ENCODE peak calls at places on chromosomes 3 and 15, in five cellular contexts. U, T, S, K and B are unnamed samples.
A peak's percentile ranks its signal among the peaks of the same experiment; 100 is the strongest.

GRCh38 chr15:89105147-89105546 is 16.9 kb downstream of the ABHD2 start:
- DNase-seq in U (no peak), T (no peak), S (peak; percentile 87), K (no peak), B (peak; percentile 99)

GRCh38 chr3:49566312-49566711 is 12.0 kb downstream of the BSN start:
- DNase-seq in U (no peak), T (no peak), S (no peak), K (no peak), B (no peak)

GRCh38 chr3:26193558-26193957 is 403.7 kb downstream of the OXSM start:
- DNase-seq in U (no peak), T (no peak), S (no peak), K (no peak), B (no peak)

GRCh38 chr3:124107074-124107473 is 115.2 kb upstream of the ROPN1 start:
- DNase-seq in U (no peak), T (no peak), S (no peak), K (no peak), B (no peak)

GRCh38 chr15:44812029-44812517 is 75.7 kb downstream of the TRIM69 start:
- DNase-seq in U (no peak), T (no peak), S (no peak), K (no peak), B (no peak)

GRCh38 chr15:81107889-81108288 is 26.2 kb upstream of the CFAP161 start:
- DNase-seq in U (no peak), T (no peak), S (no peak), K (no peak), B (no peak)

GRCh38 chr15:101123222-101123910 is 128.5 kb downstream of the CHSY1 start:
- DNase-seq in U (no peak), T (no peak), S (peak; percentile 64), K (peak; percentile 88), B (peak; percentile 67)

GRCh38 chr3:143429628-143430514 is 310.3 kb downstream of the CHST2 start:
- DNase-seq in U (no peak), T (no peak), S (peak; percentile 48), K (no peak), B (peak; percentile 27)

GRCh38 chr15:90603893-90604292 is 74.2 kb downstream of the CRTC3 start:
- DNase-seq in U (no peak), T (no peak), S (no peak), K (no peak), B (no peak)

GRCh38 chr15:40471105-40471777 is 457 bp downstream of the CHST14 start:
- DNase-seq in U (peak; percentile 30), T (peak; percentile 71), S (peak; percentile 29), K (no peak), B (peak; percentile 4)

GRCh38 chr3:149153402-149153801 is 24.0 kb downstream of the HPS3 start:
- DNase-seq in U (no peak), T (no peak), S (no peak), K (no peak), B (no peak)

GRCh38 chr3:87437765-87438164 is 161.4 kb upstream of the POU1F1 start:
- DNase-seq in U (no peak), T (no peak), S (no peak), K (no peak), B (no peak)

GRCh38 chr3:24496529-24497482 is 2.2 kb upstream of the THRB start:
- DNase-seq in U (peak; percentile 35), T (peak; percentile 73), S (peak; percentile 79), K (peak; percentile 78), B (peak; percentile 4)

GRCh38 chr3:21752749-21753347 is 1.8 kb upstream of the ZNF385D start:
- DNase-seq in U (no peak), T (no peak), S (no peak), K (no peak), B (peak; percentile 49)

GRCh38 chr3:153722157-153722556 is 399.0 kb upstream of the ARHGEF26 start:
- DNase-seq in U (no peak), T (no peak), S (no peak), K (no peak), B (no peak)

GRCh38 chr3:150848864-150849263 is 56.4 kb downstream of the MINDY4B start:
- DNase-seq in U (no peak), T (no peak), S (no peak), K (no peak), B (no peak)

DNA sequence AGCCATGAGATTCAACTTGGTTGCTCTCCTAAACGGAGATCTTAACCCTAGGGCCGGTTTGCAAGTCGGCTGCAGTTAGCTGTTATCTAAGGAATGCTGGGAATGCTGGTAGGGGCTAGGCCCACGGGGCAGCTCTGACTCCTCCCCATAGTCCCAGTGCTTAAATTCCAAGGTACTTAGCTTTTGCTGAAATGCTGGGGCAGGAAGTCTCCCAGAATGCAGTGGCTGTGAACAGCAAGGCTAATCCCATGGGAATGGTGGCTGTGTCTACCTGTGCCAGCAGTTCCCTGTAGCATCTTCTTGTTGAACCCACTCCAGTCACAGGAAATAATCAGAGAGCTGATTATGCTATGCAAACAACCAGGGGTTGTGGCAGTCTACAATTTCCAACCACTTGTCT is 102.5 kb upstream of the TJP1 start:
- DNase-seq in U (peak; percentile 62), T (no peak), S (peak; percentile 61), K (peak; percentile 94), B (peak; percentile 83)
- H2BK5ac ChIP-seq in U (no peak overlapping the region), T (peak overlapping the region; percentile 81), S (no peak overlapping the region), K (no peak overlapping the region), B (peak overlapping the region; percentile 86)

GRCh38 chr3:32782417-32782816 is 35.4 kb upstream of the TRIM71 start:
- DNase-seq in U (no peak), T (no peak), S (no peak), K (no peak), B (no peak)

GRCh38 chr3:32780735-32781210 is 37.0 kb upstream of the TRIM71 start:
- DNase-seq in U (peak; percentile 94), T (peak; percentile 96), S (peak; percentile 56), K (no peak), B (peak; percentile 16)

GRCh38 chr3:32778389-32778788 is 39.4 kb upstream of the TRIM71 start:
- DNase-seq in U (no peak), T (no peak), S (no peak), K (no peak), B (no peak)

GRCh38 chr3:32781211-32781968 is 36.4 kb upstream of the TRIM71 start:
- DNase-seq in U (peak; percentile 88), T (peak; percentile 94), S (peak; percentile 81), K (peak; percentile 95), B (peak; percentile 68)

DNA sequence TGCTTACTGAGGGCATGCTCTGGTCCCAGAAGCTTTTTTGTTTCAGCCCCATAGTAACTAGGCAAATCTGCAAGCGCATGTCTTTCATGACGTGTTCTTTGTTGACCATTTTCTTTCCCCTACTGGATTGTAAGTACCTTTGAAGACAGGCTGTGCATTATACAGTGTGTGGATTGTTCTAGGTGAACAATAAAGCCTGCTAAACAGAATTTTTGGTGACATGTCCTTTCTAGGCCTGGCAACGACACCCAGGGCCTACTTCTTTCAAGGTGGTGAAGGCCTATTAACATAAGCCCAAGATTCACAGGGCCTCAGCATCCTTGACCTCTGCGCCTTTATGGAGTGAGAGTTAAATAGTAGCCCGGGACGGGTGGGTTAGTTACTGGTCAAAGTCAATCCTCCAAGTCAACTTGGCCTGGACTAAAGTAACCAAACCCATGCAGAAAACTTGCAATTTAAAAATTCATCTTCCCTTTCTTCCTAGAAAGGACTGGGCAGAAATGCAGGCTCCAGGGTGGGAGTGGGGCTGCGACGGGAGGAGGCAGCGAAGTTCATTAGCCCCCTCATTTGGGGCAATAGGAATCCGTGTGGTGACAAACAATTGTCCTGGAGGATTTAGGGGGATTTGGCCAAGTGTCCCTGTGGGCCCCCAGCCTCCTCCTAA is 37.6 kb upstream of the TRIM71 start:
- DNase-seq in U (no peak), T (no peak), S (no peak), K (no peak), B (no peak)
- H4K91ac ChIP-seq in U (no peak overlapping the region), T (peak overlapping the region; percentile 88), S (no peak overlapping the region), K (peak overlapping the region; percentile 83), B (no peak overlapping the region)

GRCh38 chr3:17142516-17142915 is 257.8 kb downstream of the PLCL2 start:
- DNase-seq in U (no peak), T (no peak), S (no peak), K (no peak), B (no peak)

GRCh38 chr3:17143893-17144664 is 259.3 kb downstream of the PLCL2 start:
- DNase-seq in U (no peak), T (no peak), S (no peak), K (no peak), B (no peak)

GRCh38 chr3:17138246-17139039 is 253.7 kb downstream of the PLCL2 start:
- DNase-seq in U (no peak), T (no peak), S (no peak), K (no peak), B (no peak)

GRCh38 chr3:17141699-17142098 is 256.9 kb downstream of the PLCL2 start:
- DNase-seq in U (no peak), T (no peak), S (no peak), K (no peak), B (no peak)

DNA sequence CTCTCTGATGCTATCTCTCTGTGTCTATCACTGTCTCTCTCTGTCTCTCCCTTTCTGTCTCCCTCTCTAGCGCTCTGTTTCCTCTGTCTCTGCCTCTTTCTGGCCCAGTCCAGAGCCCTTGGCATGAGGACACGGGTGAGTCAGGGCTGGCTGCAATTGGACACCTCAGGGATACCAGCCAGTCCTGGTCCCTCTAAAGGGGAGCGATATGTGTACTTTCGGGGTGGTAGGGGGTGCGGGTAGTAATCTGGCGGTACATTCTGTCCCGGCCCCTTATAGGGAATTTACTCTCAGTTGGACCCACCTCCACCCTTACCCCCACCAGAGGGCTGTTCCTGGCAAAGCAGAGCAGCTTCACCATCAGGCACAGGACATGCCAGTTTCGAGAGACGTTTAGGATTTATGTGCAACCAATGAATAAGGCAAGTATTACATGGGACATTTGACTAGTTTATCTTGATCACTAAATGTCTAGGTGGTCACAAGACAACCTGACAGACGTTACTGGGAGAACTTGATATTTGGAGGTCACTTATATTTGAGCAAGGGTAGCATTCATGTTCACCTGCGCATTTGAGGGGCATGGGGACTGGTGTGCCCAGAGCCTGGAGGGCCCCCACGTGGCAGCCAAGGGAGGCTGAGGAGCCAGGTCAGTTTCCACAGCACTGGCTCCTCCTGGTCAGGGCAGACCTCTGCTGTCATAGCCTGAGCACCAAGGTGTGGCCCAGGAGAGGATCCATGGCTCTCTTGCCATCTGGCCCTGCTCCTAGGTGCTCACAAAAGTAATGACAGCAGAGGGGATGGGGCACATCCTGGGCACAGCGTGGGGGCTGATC is 256.1 kb downstream of the PLCL2 start:
- DNase-seq in U (no peak), T (no peak), S (no peak), K (no peak), B (no peak)
- H3K4me3 ChIP-seq in U (no peak overlapping the region), T (no peak overlapping the region), S (no peak overlapping the region), K (no peak overlapping the region), B (no peak overlapping the region)

GRCh38 chr3:129121792-129122696 is at the start of gene RAB43:
- DNase-seq in U (peak; percentile 96), T (peak; percentile 99), S (peak; percentile 82), K (peak; percentile 78), B (peak; percentile 56)
- H2BK5ac ChIP-seq in U (peak within 1 kb of the TSS; percentile 1), T (peak within 1 kb of the TSS; percentile 66), S (no peak within 1 kb of the TSS), K (peak within 1 kb of the TSS; percentile 50), B (peak within 1 kb of the TSS; percentile 47)

GRCh38 chr15:66228807-66229557 is 24.6 kb downstream of the MEGF11 start:
- DNase-seq in U (no peak), T (no peak), S (no peak), K (no peak), B (no peak)
- H4K91ac ChIP-seq in U (no peak overlapping the region), T (no peak overlapping the region), S (no peak overlapping the region), K (no peak overlapping the region), B (no peak overlapping the region)

GRCh38 chr3:41630017-41630416 is 331.9 kb downstream of the ULK4 start:
- DNase-seq in U (no peak), T (no peak), S (no peak), K (no peak), B (no peak)
- H3K4me3 ChIP-seq in U (no peak overlapping the region), T (no peak overlapping the region), S (no peak overlapping the region), K (no peak overlapping the region), B (no peak overlapping the region)